ENCODE peak calls at places on chromosomes 2 and 18, in seven cellular contexts. One of them, this sample, is unnamed.

GRCh38 chr2:169189123-169189522 is 119.8 kb downstream of the DHRS9 start:
- DNase-seq in K562: peak
- DNase-seq in H1: no peak
- DNase-seq in HCT116: no peak
- DNase-seq in GM12878: no peak
- DNase-seq in SK-N-SH: no peak
- DNase-seq in HepG2: no peak
- DNase-seq in this sample: no peak

GRCh38 chr18:2244641-2245040 is 326.7 kb downstream of the METTL4 start:
- DNase-seq in HepG2: no peak
- DNase-seq in HCT116: no peak
- DNase-seq in GM12878: no peak
- DNase-seq in SK-N-SH: no peak
- DNase-seq in K562: no peak
- DNase-seq in H1: no peak
- DNase-seq in this sample: no peak

GRCh38 chr2:223712642-223713041 is 110.5 kb upstream of the SCG2 start:
- DNase-seq in HepG2: no peak
- DNase-seq in HCT116: no peak
- DNase-seq in SK-N-SH: no peak
- DNase-seq in H1: no peak
- DNase-seq in K562: no peak
- DNase-seq in GM12878: no peak
- DNase-seq in this sample: no peak

GRCh38 chr2:17615728-17616351 is 75.3 kb downstream of the VSNL1 start:
- DNase-seq in GM12878: no peak
- DNase-seq in HepG2: peak
- DNase-seq in K562: no peak
- DNase-seq in HCT116: peak
- DNase-seq in SK-N-SH: no peak
- DNase-seq in H1: no peak
- DNase-seq in this sample: no peak

GRCh38 chr18:58805482-58806187 is 59.0 kb upstream of the ZNF532 start:
- DNase-seq in GM12878: no peak
- DNase-seq in HepG2: no peak
- DNase-seq in SK-N-SH: peak
- DNase-seq in HCT116: no peak
- DNase-seq in H1: no peak
- DNase-seq in K562: no peak
- DNase-seq in this sample: no peak

GRCh38 chr2:145751155-145751554 is 1231.2 kb upstream of the ZEB2 start:
- DNase-seq in SK-N-SH: no peak
- DNase-seq in K562: peak
- DNase-seq in H1: no peak
- DNase-seq in HepG2: no peak
- DNase-seq in GM12878: no peak
- DNase-seq in HCT116: no peak
- DNase-seq in this sample: no peak

GRCh38 chr2:99386011-99386410 is 48.8 kb downstream of the EIF5B start:
- DNase-seq in HepG2: no peak
- DNase-seq in H1: no peak
- DNase-seq in SK-N-SH: no peak
- DNase-seq in K562: no peak
- DNase-seq in GM12878: no peak
- DNase-seq in HCT116: no peak
- DNase-seq in this sample: no peak

GRCh38 chr2:217905395-217905794 is 97.4 kb downstream of the TNS1 start:
- DNase-seq in HCT116: no peak
- DNase-seq in HepG2: no peak
- DNase-seq in SK-N-SH: no peak
- DNase-seq in K562: no peak
- DNase-seq in GM12878: no peak
- DNase-seq in H1: no peak
- DNase-seq in this sample: no peak

GRCh38 chr2:200259577-200259957 is 46.9 kb upstream of the SPATS2L start:
- DNase-seq in HCT116: no peak
- DNase-seq in H1: no peak
- DNase-seq in HepG2: no peak
- DNase-seq in SK-N-SH: no peak
- DNase-seq in GM12878: no peak
- DNase-seq in K562: no peak
- DNase-seq in this sample: no peak

GRCh38 chr18:48408727-48409590 is at the start of gene ZBTB7C:
- DNase-seq in SK-N-SH: peak
- DNase-seq in HepG2: no peak
- DNase-seq in K562: peak
- DNase-seq in HCT116: no peak
- DNase-seq in GM12878: no peak
- DNase-seq in H1: no peak
- DNase-seq in this sample: no peak

GRCh38 chr2:113858764-113859163 is 31.1 kb upstream of the ACTR3 start:
- DNase-seq in HepG2: no peak
- DNase-seq in GM12878: no peak
- DNase-seq in H1: no peak
- DNase-seq in K562: peak
- DNase-seq in HCT116: no peak
- DNase-seq in SK-N-SH: no peak
- DNase-seq in this sample: peak

GRCh38 chr2:178110681-178111080 is 1.6 kb upstream of the RBM45 start:
- DNase-seq in HepG2: no peak
- DNase-seq in H1: no peak
- DNase-seq in SK-N-SH: no peak
- DNase-seq in GM12878: no peak
- DNase-seq in K562: no peak
- DNase-seq in HCT116: no peak
- DNase-seq in this sample: no peak

GRCh38 chr2:61255580-61256437 is 93.8 kb downstream of the C2orf74 start:
- DNase-seq in GM12878: no peak
- DNase-seq in HepG2: peak
- DNase-seq in HCT116: no peak
- DNase-seq in SK-N-SH: peak
- DNase-seq in H1: no peak
- DNase-seq in K562: peak
- DNase-seq in this sample: no peak

GRCh38 chr2:70553334-70553583 is 367 bp downstream of the TGFA start:
- DNase-seq in HepG2: peak
- DNase-seq in H1: no peak
- DNase-seq in K562: no peak
- DNase-seq in HCT116: no peak
- DNase-seq in SK-N-SH: no peak
- DNase-seq in GM12878: no peak
- DNase-seq in this sample: no peak

GRCh38 chr2:239261796-239262475 is 138.9 kb downstream of the HDAC4 start:
- DNase-seq in K562: no peak
- DNase-seq in HCT116: no peak
- DNase-seq in HepG2: no peak
- DNase-seq in GM12878: no peak
- DNase-seq in SK-N-SH: no peak
- DNase-seq in H1: no peak
- DNase-seq in this sample: no peak

GRCh38 chr2:239587311-239587731 is 186.5 kb upstream of the HDAC4 start:
- DNase-seq in H1: no peak
- DNase-seq in GM12878: no peak
- DNase-seq in HCT116: no peak
- DNase-seq in SK-N-SH: no peak
- DNase-seq in HepG2: no peak
- DNase-seq in K562: no peak
- DNase-seq in this sample: no peak

DNA sequence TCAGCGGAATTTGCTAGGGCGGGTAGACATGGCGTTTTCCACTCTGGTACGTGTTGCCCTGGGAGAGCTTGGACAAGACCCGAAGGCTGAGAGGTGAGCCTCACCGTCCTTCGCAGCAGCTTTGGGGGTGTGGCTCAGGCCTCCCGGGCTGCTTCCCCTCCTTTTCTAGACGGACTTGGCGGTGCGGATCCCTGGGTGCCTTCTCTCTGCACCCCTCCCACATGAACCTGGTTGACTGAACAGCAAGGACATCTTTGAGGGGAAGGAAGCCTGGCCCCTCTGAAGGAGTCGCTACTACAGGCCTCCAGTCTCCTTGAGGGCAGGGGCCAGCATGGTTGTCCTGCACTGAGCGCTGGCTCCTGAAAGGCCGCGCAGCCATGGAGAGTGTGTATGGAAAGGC is 9.7 kb downstream of the CNNM4 start:
- DNase-seq in K562: no peak
- DNase-seq in HepG2: no peak
- DNase-seq in HCT116: no peak
- DNase-seq in GM12878: no peak
- DNase-seq in SK-N-SH: no peak
- DNase-seq in H1: no peak
- DNase-seq in this sample: no peak
- H3K4me3 ChIP-seq in K562: no peak
- H3K4me3 ChIP-seq in HepG2: no peak
- H3K4me3 ChIP-seq in HCT116: no peak
- H3K4me3 ChIP-seq in GM12878: no peak
- H3K4me3 ChIP-seq in SK-N-SH: no peak
- H3K4me3 ChIP-seq in H1: no peak
- H3K4me3 ChIP-seq in this sample: no peak

GRCh38 chr2:31429040-31429439 is 14.5 kb upstream of the XDH start:
- DNase-seq in H1: no peak
- DNase-seq in K562: no peak
- DNase-seq in HCT116: no peak
- DNase-seq in HepG2: no peak
- DNase-seq in SK-N-SH: no peak
- DNase-seq in GM12878: no peak
- DNase-seq in this sample: no peak

GRCh38 chr2:31426096-31426495 is 11.6 kb upstream of the XDH start:
- DNase-seq in SK-N-SH: no peak
- DNase-seq in H1: no peak
- DNase-seq in HepG2: no peak
- DNase-seq in GM12878: no peak
- DNase-seq in HCT116: no peak
- DNase-seq in K562: no peak
- DNase-seq in this sample: no peak

GRCh38 chr2:31429759-31430438 is 15.4 kb upstream of the XDH start:
- DNase-seq in HepG2: no peak
- DNase-seq in H1: no peak
- DNase-seq in HCT116: peak
- DNase-seq in GM12878: no peak
- DNase-seq in SK-N-SH: no peak
- DNase-seq in K562: no peak
- DNase-seq in this sample: no peak

GRCh38 chr2:31430439-31431165 is 16.1 kb upstream of the XDH start:
- DNase-seq in HepG2: no peak
- DNase-seq in K562: no peak
- DNase-seq in HCT116: no peak
- DNase-seq in SK-N-SH: no peak
- DNase-seq in GM12878: no peak
- DNase-seq in H1: no peak
- DNase-seq in this sample: no peak

GRCh38 chr2:31428001-31428418 is 13.5 kb upstream of the XDH start:
- DNase-seq in HepG2: peak
- DNase-seq in HCT116: no peak
- DNase-seq in SK-N-SH: no peak
- DNase-seq in H1: peak
- DNase-seq in K562: no peak
- DNase-seq in GM12878: no peak
- DNase-seq in this sample: no peak
- TF ChIP-seq SIN3A in HepG2: no peak
- TF ChIP-seq SIN3A in HCT116: no peak
- TF ChIP-seq SIN3A in SK-N-SH: no peak
- TF ChIP-seq SIN3A in H1: no peak
- TF ChIP-seq SIN3A in K562: no peak
- TF ChIP-seq SIN3A in GM12878: no peak
- TF ChIP-seq SIN3A in this sample: no peak

DNA sequence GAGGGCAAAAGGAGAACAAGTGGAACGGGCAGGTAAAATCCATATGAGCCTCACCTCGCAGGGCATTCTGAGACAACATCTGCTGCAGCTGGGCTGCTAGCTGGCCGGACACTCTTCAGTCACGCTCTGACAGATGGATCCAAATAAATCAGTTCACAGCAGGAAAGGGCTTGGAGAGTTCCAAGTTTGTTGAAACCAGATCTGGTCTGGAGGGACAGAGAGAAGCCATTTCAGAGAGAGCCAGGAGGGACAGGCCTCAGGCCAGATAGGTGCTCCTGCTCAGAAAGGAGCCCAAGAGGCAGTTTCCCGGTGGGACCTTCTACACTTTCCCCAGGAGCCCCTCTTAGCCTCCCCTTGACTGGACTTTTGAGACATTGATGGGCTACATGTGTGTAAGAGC is 28.2 kb upstream of the TNP1 start:
- DNase-seq in GM12878: no peak
- DNase-seq in K562: no peak
- DNase-seq in HCT116: no peak
- DNase-seq in HepG2: no peak
- DNase-seq in H1: no peak
- DNase-seq in SK-N-SH: no peak
- DNase-seq in this sample: no peak
- H3K4me3 ChIP-seq in GM12878: no peak
- H3K4me3 ChIP-seq in K562: no peak
- H3K4me3 ChIP-seq in HCT116: no peak
- H3K4me3 ChIP-seq in HepG2: no peak
- H3K4me3 ChIP-seq in H1: no peak
- H3K4me3 ChIP-seq in SK-N-SH: no peak
- H3K4me3 ChIP-seq in this sample: no peak

GRCh38 chr2:1601064-1601405 is 143.3 kb downstream of the PXDN start:
- DNase-seq in H1: no peak
- DNase-seq in SK-N-SH: no peak
- DNase-seq in GM12878: no peak
- DNase-seq in HepG2: no peak
- DNase-seq in K562: no peak
- DNase-seq in HCT116: no peak
- DNase-seq in this sample: no peak

GRCh38 chr2:1601471-1602358 is 142.6 kb downstream of the PXDN start:
- DNase-seq in H1: no peak
- DNase-seq in HepG2: peak
- DNase-seq in K562: no peak
- DNase-seq in SK-N-SH: no peak
- DNase-seq in HCT116: no peak
- DNase-seq in GM12878: no peak
- DNase-seq in this sample: no peak

GRCh38 chr2:1598800-1599199 is 145.5 kb downstream of the PXDN start:
- DNase-seq in K562: no peak
- DNase-seq in HCT116: no peak
- DNase-seq in GM12878: no peak
- DNase-seq in HepG2: no peak
- DNase-seq in H1: no peak
- DNase-seq in SK-N-SH: no peak
- DNase-seq in this sample: no peak

GRCh38 chr2:1599301-1600085 is 144.8 kb downstream of the PXDN start:
- DNase-seq in HepG2: no peak
- DNase-seq in HCT116: no peak
- DNase-seq in H1: no peak
- DNase-seq in SK-N-SH: no peak
- DNase-seq in GM12878: no peak
- DNase-seq in K562: no peak
- DNase-seq in this sample: no peak

GRCh38 chr2:1600191-1601063 is 143.9 kb downstream of the PXDN start:
- DNase-seq in H1: no peak
- DNase-seq in SK-N-SH: no peak
- DNase-seq in GM12878: no peak
- DNase-seq in HCT116: no peak
- DNase-seq in K562: no peak
- DNase-seq in HepG2: no peak
- DNase-seq in this sample: peak
- TF ChIP-seq SIN3A in H1: no peak
- TF ChIP-seq SIN3A in SK-N-SH: no peak
- TF ChIP-seq SIN3A in GM12878: no peak
- TF ChIP-seq SIN3A in HCT116: no peak
- TF ChIP-seq SIN3A in K562: no peak
- TF ChIP-seq SIN3A in HepG2: no peak
- TF ChIP-seq SIN3A in this sample: no peak

This sample was measured in Panc1.